ENCODE peak calls at places on chromosomes 1 and 21, in five cellular contexts. One of them, this sample, is unnamed.

GRCh38 chr1:39159224-39160036 is 45.1 kb upstream of the MACF1 start:
- DNase-seq in brain microvascular endothelial cell: no peak
- DNase-seq in heart right ventricle: no peak
- DNase-seq in breast epithelium: peak; percentile 65
- DNase-seq in right cardiac atrium: no peak
- DNase-seq in this sample: no peak

GRCh38 chr1:24917327-24918074 is 12.6 kb downstream of the RUNX3 start:
- DNase-seq in right cardiac atrium: no peak
- DNase-seq in heart right ventricle: no peak
- DNase-seq in breast epithelium: no peak
- DNase-seq in brain microvascular endothelial cell: no peak
- DNase-seq in this sample: no peak

GRCh38 chr1:40076895-40077312 is 20.1 kb downstream of the PPT1 start:
- DNase-seq in right cardiac atrium: no peak
- DNase-seq in heart right ventricle: no peak
- DNase-seq in breast epithelium: no peak
- DNase-seq in brain microvascular endothelial cell: peak; percentile 56
- DNase-seq in this sample: no peak

GRCh38 chr1:242427519-242427918 is 97.0 kb downstream of the PLD5 start:
- DNase-seq in brain microvascular endothelial cell: no peak
- DNase-seq in breast epithelium: no peak
- DNase-seq in right cardiac atrium: no peak
- DNase-seq in heart right ventricle: no peak
- DNase-seq in this sample: no peak

GRCh38 chr1:34125721-34126380 is 39.2 kb downstream of the CSMD2 start:
- DNase-seq in brain microvascular endothelial cell: no peak
- DNase-seq in breast epithelium: no peak
- DNase-seq in heart right ventricle: no peak
- DNase-seq in right cardiac atrium: no peak
- DNase-seq in this sample: no peak

GRCh38 chr1:39886757-39887231 is 3.5 kb upstream of the TRIT1 start:
- DNase-seq in heart right ventricle: no peak
- DNase-seq in breast epithelium: no peak
- DNase-seq in right cardiac atrium: no peak
- DNase-seq in brain microvascular endothelial cell: no peak
- DNase-seq in this sample: no peak

GRCh38 chr21:37365657-37366487 is 701 bp upstream of the DYRK1A start:
- DNase-seq in right cardiac atrium: peak; percentile 88
- DNase-seq in breast epithelium: peak; percentile 75
- DNase-seq in brain microvascular endothelial cell: peak; percentile 20
- DNase-seq in heart right ventricle: peak; percentile 58
- DNase-seq in this sample: peak; percentile 92

GRCh38 chr1:16617101-16617727 is 3.9 kb upstream of the NBPF1 start:
- DNase-seq in brain microvascular endothelial cell: no peak
- DNase-seq in breast epithelium: peak; percentile 52
- DNase-seq in heart right ventricle: peak; percentile 10
- DNase-seq in right cardiac atrium: peak; percentile 54
- DNase-seq in this sample: peak; percentile 83

GRCh38 chr1:91057784-91058183 is 35.9 kb upstream of the ZNF644 start:
- DNase-seq in right cardiac atrium: no peak
- DNase-seq in heart right ventricle: no peak
- DNase-seq in breast epithelium: no peak
- DNase-seq in brain microvascular endothelial cell: no peak
- DNase-seq in this sample: no peak

GRCh38 chr1:212752256-212752933 is 39.2 kb downstream of the NSL1 start:
- DNase-seq in right cardiac atrium: no peak
- DNase-seq in brain microvascular endothelial cell: no peak
- DNase-seq in breast epithelium: no peak
- DNase-seq in heart right ventricle: no peak
- DNase-seq in this sample: no peak

GRCh38 chr1:7852778-7853177 is at the start of gene UTS2:
- DNase-seq in breast epithelium: no peak
- DNase-seq in brain microvascular endothelial cell: no peak
- DNase-seq in heart right ventricle: no peak
- DNase-seq in right cardiac atrium: no peak
- DNase-seq in this sample: no peak

GRCh38 chr1:173433927-173434326 is 43.2 kb upstream of the PRDX6 start:
- DNase-seq in heart right ventricle: no peak
- DNase-seq in brain microvascular endothelial cell: no peak
- DNase-seq in right cardiac atrium: no peak
- DNase-seq in breast epithelium: no peak
- DNase-seq in this sample: no peak
- H3K4me3 ChIP-seq in heart right ventricle: no peak overlapping the region
- H3K4me3 ChIP-seq in brain microvascular endothelial cell: no peak overlapping the region
- H3K4me3 ChIP-seq in right cardiac atrium: no peak overlapping the region
- H3K4me3 ChIP-seq in breast epithelium: no peak overlapping the region
- H3K4me3 ChIP-seq in this sample: no peak overlapping the region

GRCh38 chr1:6245086-6245868 is 1.3 kb downstream of the HES3 start:
- DNase-seq in right cardiac atrium: peak; percentile 94
- DNase-seq in breast epithelium: peak; percentile 75
- DNase-seq in brain microvascular endothelial cell: peak; percentile 41
- DNase-seq in heart right ventricle: peak; percentile 65
- DNase-seq in this sample: peak; percentile 94
- H3K27ac ChIP-seq in right cardiac atrium: no peak overlapping the region
- H3K27ac ChIP-seq in breast epithelium: no peak overlapping the region
- H3K27ac ChIP-seq in brain microvascular endothelial cell: no peak overlapping the region
- H3K27ac ChIP-seq in heart right ventricle: no peak overlapping the region
- H3K27ac ChIP-seq in this sample: no peak overlapping the region

GRCh38 chr1:221963742-221964141 is 221.9 kb upstream of the DUSP10 start:
- DNase-seq in brain microvascular endothelial cell: no peak
- DNase-seq in heart right ventricle: no peak
- DNase-seq in right cardiac atrium: no peak
- DNase-seq in breast epithelium: no peak
- DNase-seq in this sample: no peak

GRCh38 chr1:221965252-221965651 is 223.4 kb upstream of the DUSP10 start:
- DNase-seq in right cardiac atrium: no peak
- DNase-seq in heart right ventricle: no peak
- DNase-seq in brain microvascular endothelial cell: no peak
- DNase-seq in breast epithelium: no peak
- DNase-seq in this sample: no peak

GRCh38 chr1:221961532-221962292 is 219.8 kb upstream of the DUSP10 start:
- DNase-seq in heart right ventricle: no peak
- DNase-seq in right cardiac atrium: no peak
- DNase-seq in brain microvascular endothelial cell: peak; percentile 54
- DNase-seq in breast epithelium: no peak
- DNase-seq in this sample: no peak

GRCh38 chr1:221962385-221962784 is 220.5 kb upstream of the DUSP10 start:
- DNase-seq in breast epithelium: no peak
- DNase-seq in heart right ventricle: no peak
- DNase-seq in right cardiac atrium: no peak
- DNase-seq in brain microvascular endothelial cell: no peak
- DNase-seq in this sample: no peak
- H3K4me3 ChIP-seq in breast epithelium: no peak overlapping the region
- H3K4me3 ChIP-seq in heart right ventricle: no peak overlapping the region
- H3K4me3 ChIP-seq in right cardiac atrium: no peak overlapping the region
- H3K4me3 ChIP-seq in brain microvascular endothelial cell: no peak overlapping the region
- H3K4me3 ChIP-seq in this sample: no peak overlapping the region

GRCh38 chr1:228989676-228989991 is 254.4 kb downstream of the RHOU start:
- DNase-seq in heart right ventricle: no peak
- DNase-seq in right cardiac atrium: peak; percentile 50
- DNase-seq in breast epithelium: no peak
- DNase-seq in brain microvascular endothelial cell: no peak
- DNase-seq in this sample: no peak
- H3K27ac ChIP-seq in heart right ventricle: peak overlapping the region; percentile 34
- H3K27ac ChIP-seq in right cardiac atrium: no peak overlapping the region
- H3K27ac ChIP-seq in breast epithelium: peak overlapping the region; percentile 40
- H3K27ac ChIP-seq in brain microvascular endothelial cell: no peak overlapping the region
- H3K27ac ChIP-seq in this sample: no peak overlapping the region

GRCh38 chr1:160795951-160796383 is at the start of gene LY9:
- DNase-seq in right cardiac atrium: no peak
- DNase-seq in heart right ventricle: no peak
- DNase-seq in breast epithelium: no peak
- DNase-seq in brain microvascular endothelial cell: no peak
- DNase-seq in this sample: no peak
- H3K4me3 ChIP-seq in right cardiac atrium: no peak within 1 kb of the TSS
- H3K4me3 ChIP-seq in heart right ventricle: no peak within 1 kb of the TSS
- H3K4me3 ChIP-seq in breast epithelium: peak within 1 kb of the TSS; percentile 8
- H3K4me3 ChIP-seq in brain microvascular endothelial cell: no peak within 1 kb of the TSS
- H3K4me3 ChIP-seq in this sample: no peak within 1 kb of the TSS

GRCh38 chr1:14826172-14826636 is 227.7 kb downstream of the KAZN start:
- DNase-seq in breast epithelium: no peak
- DNase-seq in heart right ventricle: no peak
- DNase-seq in brain microvascular endothelial cell: peak; percentile 48
- DNase-seq in right cardiac atrium: no peak
- DNase-seq in this sample: no peak
- H3K27ac ChIP-seq in breast epithelium: peak overlapping the region; percentile 73
- H3K27ac ChIP-seq in heart right ventricle: no peak overlapping the region
- H3K27ac ChIP-seq in brain microvascular endothelial cell: no peak overlapping the region
- H3K27ac ChIP-seq in right cardiac atrium: no peak overlapping the region
- H3K27ac ChIP-seq in this sample: no peak overlapping the region

This sample was measured in aorta.